ENCODE peak calls at places on chromosomes 11 and 22, in five cellular contexts. N is A549, A is IMR-90, L is GM12878, Y is HepG2. T is an unnamed sample.

GRCh38 chr11:73331138-73331916 is 23.3 kb downstream of the ARHGEF17 start:
- DNase-seq in N (no peak), A (peak; percentile 36), L (no peak), Y (peak; percentile 92), T (no peak)

GRCh38 chr11:20109731-20110445 is 50.4 kb downstream of the DBX1 start:
- DNase-seq in N (no peak), A (peak; percentile 24), L (no peak), Y (no peak), T (no peak)

GRCh38 chr22:41833369-41834004 is 582 bp downstream of the SREBF2 start:
- DNase-seq in N (no peak), A (no peak), L (no peak), Y (no peak), T (peak; percentile 35)

GRCh38 chr22:23225724-23226496 is 45.6 kb downstream of the BCR start:
- DNase-seq in N (peak; percentile 24), A (no peak), L (no peak), Y (no peak), T (no peak)

GRCh38 chr11:75150879-75151278 is at the start of gene SLCO2B1:
- DNase-seq in N (no peak), A (no peak), L (no peak), Y (no peak), T (no peak)

GRCh38 chr11:27293500-27294417 is 69.3 kb downstream of the CCDC34 start:
- DNase-seq in N (no peak), A (peak; percentile 68), L (no peak), Y (peak; percentile 16), T (no peak)

GRCh38 chr11:55838452-55838851 is at the start of gene OR5D16:
- DNase-seq in N (no peak), A (no peak), L (no peak), Y (no peak), T (no peak)

GRCh38 chr22:46504586-46504985 is 32.8 kb downstream of the CELSR1 start:
- DNase-seq in N (no peak), A (no peak), L (no peak), Y (no peak), T (no peak)

DNA sequence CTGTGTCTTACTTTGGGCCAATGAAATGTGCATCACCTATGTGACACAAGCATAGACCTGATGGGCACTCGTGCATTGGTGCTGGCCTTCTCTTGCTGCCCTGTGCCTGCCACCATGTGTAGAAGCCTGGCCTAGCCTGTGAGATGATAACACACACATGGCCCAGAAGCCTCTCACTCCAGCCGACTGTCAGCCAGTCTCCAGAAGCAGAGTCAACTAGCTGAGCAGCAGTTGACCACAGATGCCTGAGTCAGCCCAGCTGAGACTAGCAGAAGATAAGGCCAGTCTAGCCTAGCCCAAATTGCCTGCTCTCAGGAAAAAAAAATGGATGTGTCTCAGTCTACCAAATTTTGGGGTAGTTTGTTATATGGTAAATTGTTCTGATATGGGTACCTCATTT is 46.2 kb downstream of the CSNK2A3 start:
- DNase-seq in N (no peak), A (peak; percentile 37), L (no peak), Y (no peak), T (no peak)
- TF ChIP-seq BHLHE40 in N (no peak), A (no peak), L (no peak), Y (no peak), T (no peak)

GRCh38 chr11:99522467-99523173 is 501.9 kb downstream of the CNTN5 start:
- DNase-seq in N (no peak), A (peak; percentile 54), L (no peak), Y (no peak), T (no peak)
- TF ChIP-seq BHLHE40 in N (no peak), A (no peak), L (no peak), Y (no peak), T (no peak)

GRCh38 chr11:133065847-133066485 is 466.3 kb downstream of the OPCML start:
- DNase-seq in N (no peak), A (no peak), L (no peak), Y (no peak), T (no peak)

GRCh38 chr11:133064961-133065360 is 467.3 kb downstream of the OPCML start:
- DNase-seq in N (no peak), A (no peak), L (no peak), Y (no peak), T (no peak)

GRCh38 chr11:133058501-133058900 is 473.8 kb downstream of the OPCML start:
- DNase-seq in N (no peak), A (no peak), L (no peak), Y (no peak), T (no peak)

GRCh38 chr11:133070053-133070713 is 462.1 kb downstream of the OPCML start:
- DNase-seq in N (no peak), A (no peak), L (no peak), Y (no peak), T (no peak)

DNA sequence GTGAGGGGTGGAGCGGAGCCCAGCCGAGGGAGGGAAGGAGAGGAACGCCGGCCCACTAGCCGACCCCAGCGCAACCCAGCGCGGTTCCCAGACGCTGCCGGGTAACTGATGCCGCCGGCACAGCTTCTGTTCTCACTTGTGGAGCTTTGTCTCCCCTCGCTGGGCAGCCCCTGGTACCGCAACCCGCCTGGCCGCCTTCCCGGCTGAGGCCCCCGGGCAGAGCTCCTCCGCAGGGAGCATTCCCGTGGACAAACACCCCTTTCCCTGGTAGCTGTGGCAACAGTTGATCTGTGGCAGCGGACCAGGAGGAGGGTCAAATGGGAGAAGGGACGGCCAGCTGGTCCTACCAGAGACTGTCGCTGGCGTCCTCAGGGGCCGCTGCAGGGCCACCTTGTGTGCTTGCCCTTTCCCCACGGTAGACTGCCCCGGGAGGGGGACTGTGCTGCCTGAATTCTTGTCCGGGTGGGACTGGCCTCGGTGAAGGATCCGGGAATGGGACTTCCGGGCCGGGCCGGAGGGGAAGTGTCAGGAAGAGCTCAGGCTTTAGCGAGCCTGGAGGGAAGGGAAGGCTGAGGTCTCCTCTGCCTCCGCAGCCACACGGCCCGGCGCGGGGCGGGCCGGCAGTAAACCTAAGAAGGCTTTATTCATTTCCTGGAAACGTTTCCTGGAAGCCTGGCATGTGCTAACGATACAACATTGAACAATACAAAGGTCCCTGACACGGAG is 468.0 kb downstream of the OPCML start:
- DNase-seq in N (peak; percentile 2), A (peak; percentile 48), L (no peak), Y (peak; percentile 16), T (peak; percentile 46)
- TF ChIP-seq BHLHE40 in N (no peak), A (no peak), L (no peak), Y (no peak), T (no peak)

GRCh38 chr22:49185312-49185969 is 642.2 kb downstream of the BRD1 start:
- DNase-seq in N (no peak), A (no peak), L (no peak), Y (peak; percentile 37), T (no peak)
- TF ChIP-seq BHLHE40 in N (no peak), A (no peak), L (no peak), Y (no peak), T (no peak)

GRCh38 chr11:117644403-117645155 is 152.4 kb downstream of the DSCAML1 start:
- DNase-seq in N (no peak), A (no peak), L (no peak), Y (no peak), T (no peak)

GRCh38 chr11:117647872-117648271 is 149.1 kb downstream of the DSCAML1 start:
- DNase-seq in N (no peak), A (no peak), L (no peak), Y (no peak), T (no peak)

GRCh38 chr11:117654281-117654680 is 142.7 kb downstream of the DSCAML1 start:
- DNase-seq in N (no peak), A (no peak), L (no peak), Y (no peak), T (no peak)

GRCh38 chr11:117646419-117646818 is 150.6 kb downstream of the DSCAML1 start:
- DNase-seq in N (no peak), A (no peak), L (no peak), Y (no peak), T (no peak)

GRCh38 chr11:117649656-117650055 is 147.4 kb downstream of the DSCAML1 start:
- DNase-seq in N (no peak), A (no peak), L (no peak), Y (no peak), T (no peak)
- TF ChIP-seq BHLHE40 in N (no peak), A (no peak), L (no peak), Y (no peak), T (no peak)

DNA sequence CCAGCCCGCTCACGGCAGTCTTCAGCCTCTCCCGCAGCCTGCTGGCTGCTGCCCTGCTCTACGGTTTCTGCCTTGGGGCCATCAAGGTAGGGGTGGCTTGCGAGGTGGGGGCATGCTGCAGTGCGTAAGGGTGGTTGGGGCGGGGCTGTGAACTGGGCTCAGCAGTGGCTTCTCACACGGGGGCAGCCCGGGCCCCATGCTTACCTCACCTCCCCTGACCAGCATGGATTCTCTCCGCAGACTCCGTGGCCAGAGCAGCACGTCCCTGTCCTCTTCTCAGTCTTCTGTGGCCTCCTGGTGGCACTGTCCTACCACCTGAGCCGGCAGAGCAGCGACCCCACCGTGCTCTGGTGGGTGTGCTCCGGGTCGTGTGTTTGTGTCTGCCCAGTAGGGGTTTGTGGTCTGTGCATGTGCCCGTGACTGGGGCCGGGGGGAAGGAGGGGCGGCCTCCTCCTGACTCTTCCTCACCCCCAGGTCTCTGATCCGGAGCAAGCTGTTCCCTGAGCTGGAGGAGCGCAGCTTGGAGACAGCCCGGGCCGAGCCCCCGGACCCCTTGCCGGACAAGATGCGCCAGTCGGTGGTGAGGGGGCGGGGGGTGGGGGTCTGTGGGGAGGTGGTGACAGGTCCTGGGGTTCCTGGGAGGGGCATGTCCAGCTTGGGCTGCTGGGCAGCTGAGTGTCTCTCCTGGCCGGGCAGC is 9.5 kb downstream of the PCNX3 start:
- DNase-seq in N (no peak), A (no peak), L (no peak), Y (no peak), T (no peak)
- TF ChIP-seq BHLHE40 in N (no peak), A (no peak), L (no peak), Y (no peak), T (no peak)

GRCh38 chr11:118699508-118700220 is 20.2 kb upstream of the TREH start:
- DNase-seq in N (no peak), A (no peak), L (no peak), Y (peak; percentile 18), T (no peak)
- TF ChIP-seq BHLHE40 in N (no peak), A (no peak), L (no peak), Y (no peak), T (no peak)

GRCh38 chr11:77253690-77254089 is 47.8 kb downstream of the GDPD4 start:
- DNase-seq in N (no peak), A (no peak), L (no peak), Y (no peak), T (no peak)

GRCh38 chr11:77250881-77251640 is 50.4 kb downstream of the GDPD4 start:
- DNase-seq in N (no peak), A (peak; percentile 85), L (no peak), Y (no peak), T (no peak)

GRCh38 chr11:77249427-77249826 is 52.1 kb downstream of the GDPD4 start:
- DNase-seq in N (no peak), A (peak; percentile 48), L (no peak), Y (no peak), T (no peak)

GRCh38 chr11:77252555-77253270 is 48.8 kb downstream of the GDPD4 start:
- DNase-seq in N (no peak), A (no peak), L (no peak), Y (peak; percentile 65), T (no peak)
- TF ChIP-seq BHLHE40 in N (no peak), A (no peak), L (no peak), Y (no peak), T (no peak)

T was measured in HEK293T.